ENCODE peak calls at places on chromosome 7, in eight cellular contexts. M is GM10248, I is A673, U is HCT116, A is heart right ventricle, S is GM12864, B is mammary epithelial cell, J is OCI-LY7. G is an unnamed sample.

GRCh38 chr7:69620063-69620462 is 21.8 kb downstream of the AUTS2 start:
- DNase-seq in M (no peak), I (peak), U (no peak), A (no peak), S (no peak), B (no peak), J (no peak), G (no peak)

GRCh38 chr7:150733734-150734095 is 3.5 kb upstream of the GIMAP5 start:
- DNase-seq in M (no peak), I (no peak), U (no peak), A (no peak), S (no peak), B (no peak), J (no peak), G (no peak)

GRCh38 chr7:7166318-7166717 is 16.0 kb upstream of the C1GALT1 start:
- DNase-seq in M (no peak), I (no peak), U (no peak), A (no peak), S (no peak), B (no peak), J (no peak), G (no peak)

GRCh38 chr7:138387755-138388475 is 72.1 kb upstream of the TRIM24 start:
- DNase-seq in M (no peak), I (no peak), U (no peak), A (no peak), S (no peak), B (peak), J (no peak), G (no peak)

GRCh38 chr7:10122573-10123100 is 851.0 kb upstream of the PHF14 start:
- DNase-seq in M (no peak), I (no peak), U (no peak), A (peak), S (no peak), B (no peak), J (no peak), G (no peak)

GRCh38 chr7:90409667-90410066 is 6.4 kb downstream of the CLDN12 start:
- DNase-seq in M (no peak), I (no peak), U (no peak), A (no peak), S (no peak), B (no peak), J (no peak), G (no peak)

GRCh38 chr7:47587389-47587788 is 5.5 kb upstream of the TNS3 start:
- DNase-seq in M (no peak), I (no peak), U (no peak), A (no peak), S (no peak), B (no peak), J (no peak), G (no peak)

GRCh38 chr7:114842551-114843065 is 79.3 kb upstream of the MDFIC start:
- DNase-seq in M (no peak), I (no peak), U (no peak), A (no peak), S (no peak), B (no peak), J (no peak), G (no peak)

GRCh38 chr7:27316311-27316710 is 73.7 kb downstream of the EVX1 start:
- DNase-seq in M (no peak), I (no peak), U (no peak), A (no peak), S (no peak), B (no peak), J (no peak), G (no peak)

GRCh38 chr7:148325208-148325607 is 265.4 kb upstream of the C7orf33 start:
- DNase-seq in M (no peak), I (no peak), U (no peak), A (no peak), S (no peak), B (no peak), J (no peak), G (no peak)

GRCh38 chr7:83732305-83732704 is 83.4 kb upstream of the SEMA3E start:
- DNase-seq in M (no peak), I (no peak), U (no peak), A (no peak), S (no peak), B (no peak), J (no peak), G (no peak)

GRCh38 chr7:104914427-104914826 is 99.6 kb upstream of the KMT2E start:
- DNase-seq in M (no peak), I (no peak), U (no peak), A (no peak), S (no peak), B (no peak), J (no peak), G (no peak)

GRCh38 chr7:111388912-111389311 is 173.4 kb downstream of the IMMP2L start:
- DNase-seq in M (peak), I (no peak), U (no peak), A (no peak), S (peak), B (no peak), J (no peak), G (no peak)

GRCh38 chr7:3068568-3068967 is 24.9 kb upstream of the CARD11 start:
- DNase-seq in M (peak), I (no peak), U (no peak), A (no peak), S (no peak), B (no peak), J (no peak), G (no peak)

GRCh38 chr7:111561659-111561908 is 708 bp downstream of the IMMP2L start:
- DNase-seq in M (no peak), I (no peak), U (no peak), A (no peak), S (no peak), B (no peak), J (no peak), G (no peak)

GRCh38 chr7:152424348-152425108 is 11.3 kb downstream of the KMT2C start:
- DNase-seq in M (no peak), I (no peak), U (no peak), A (no peak), S (no peak), B (peak), J (no peak), G (no peak)

GRCh38 chr7:135664046-135664589 is 1.8 kb downstream of the STMP1 start:
- DNase-seq in M (no peak), I (peak), U (no peak), A (no peak), S (no peak), B (peak), J (no peak), G (no peak)

GRCh38 chr7:100573691-100574361 is at the start of gene SAP25:
- DNase-seq in M (no peak), I (no peak), U (no peak), A (no peak), S (no peak), B (no peak), J (no peak), G (no peak)

GRCh38 chr7:30596043-30596641 is 1.5 kb downstream of the GARS1 start:
- DNase-seq in M (no peak), I (peak), U (no peak), A (no peak), S (no peak), B (peak), J (peak), G (no peak)

GRCh38 chr7:22934023-22934422 is 79.9 kb downstream of the HYCC1 start:
- DNase-seq in M (no peak), I (no peak), U (no peak), A (no peak), S (no peak), B (no peak), J (no peak), G (no peak)

GRCh38 chr7:91287685-91288084 is 23.5 kb downstream of the FZD1 start:
- DNase-seq in M (no peak), I (peak), U (no peak), A (no peak), S (no peak), B (no peak), J (no peak), G (no peak)

GRCh38 chr7:132666076-132666775 is 90.0 kb upstream of the PLXNA4 start:
- DNase-seq in M (no peak), I (no peak), U (no peak), A (no peak), S (no peak), B (peak), J (no peak), G (no peak)

GRCh38 chr7:75989726-75990388 is 4.5 kb downstream of the TMEM120A start:
- DNase-seq in M (no peak), I (no peak), U (no peak), A (peak), S (no peak), B (no peak), J (no peak), G (no peak)

GRCh38 chr7:159105066-159105780 is 39.4 kb downstream of the VIPR2 start:
- DNase-seq in M (no peak), I (no peak), U (no peak), A (no peak), S (no peak), B (no peak), J (no peak), G (no peak)

GRCh38 chr7:137930616-137931015 is 71.3 kb downstream of the CREB3L2 start:
- DNase-seq in M (no peak), I (no peak), U (no peak), A (no peak), S (no peak), B (peak), J (no peak), G (no peak)

GRCh38 chr7:156778668-156779067 is 114.3 kb downstream of the LMBR1 start:
- DNase-seq in M (no peak), I (peak), U (no peak), A (no peak), S (no peak), B (no peak), J (no peak), G (no peak)

GRCh38 chr7:128022631-128023532 is 8.4 kb downstream of the LRRC4 start:
- DNase-seq in M (no peak), I (no peak), U (no peak), A (no peak), S (no peak), B (peak), J (no peak), G (no peak)

DNA sequence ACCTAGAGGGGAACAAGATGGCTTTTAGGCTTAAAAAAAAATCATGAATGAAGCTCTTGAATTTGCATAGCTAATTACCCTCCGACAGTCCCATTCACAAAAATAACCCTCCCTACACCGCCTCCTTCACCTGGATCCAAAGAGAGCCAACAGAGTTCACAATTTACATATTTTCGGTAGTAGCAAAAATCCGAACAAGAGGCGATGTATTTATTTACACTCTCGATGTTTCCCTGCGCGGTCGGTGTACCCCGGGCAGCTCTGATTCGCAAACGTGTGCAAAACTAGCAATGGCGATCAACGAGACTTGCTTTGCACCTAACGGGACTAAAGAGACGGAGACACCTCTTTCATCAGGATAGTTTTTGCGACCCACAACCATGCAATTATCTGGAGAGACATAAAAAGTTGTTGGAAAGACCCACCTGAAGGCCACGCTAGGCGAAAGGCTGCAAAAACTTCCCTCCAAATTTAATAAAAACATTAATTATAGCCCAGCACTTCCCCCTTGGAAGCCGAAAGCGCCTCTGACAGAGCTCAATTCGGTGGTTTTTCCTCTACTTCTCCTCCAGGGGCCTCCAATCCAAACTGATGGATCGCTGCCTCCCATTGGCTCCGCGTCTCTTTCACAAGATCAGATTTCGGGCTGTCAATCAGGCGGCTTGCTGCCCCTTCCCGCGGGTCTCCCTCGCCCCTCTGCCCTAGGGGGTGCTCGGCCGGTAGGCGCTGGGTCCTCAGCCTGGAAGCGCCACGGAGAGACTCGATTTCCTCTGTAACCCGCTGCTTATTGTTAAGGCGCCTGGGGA is at the start of gene ETV1:
- DNase-seq in M (no peak), I (peak), U (no peak), A (peak), S (no peak), B (peak), J (no peak), G (peak)
- TF ChIP-seq CTCF in M (no peak), I (peak), U (no peak), A (peak), S (no peak), B (peak), J (no peak), G (peak)

DNA sequence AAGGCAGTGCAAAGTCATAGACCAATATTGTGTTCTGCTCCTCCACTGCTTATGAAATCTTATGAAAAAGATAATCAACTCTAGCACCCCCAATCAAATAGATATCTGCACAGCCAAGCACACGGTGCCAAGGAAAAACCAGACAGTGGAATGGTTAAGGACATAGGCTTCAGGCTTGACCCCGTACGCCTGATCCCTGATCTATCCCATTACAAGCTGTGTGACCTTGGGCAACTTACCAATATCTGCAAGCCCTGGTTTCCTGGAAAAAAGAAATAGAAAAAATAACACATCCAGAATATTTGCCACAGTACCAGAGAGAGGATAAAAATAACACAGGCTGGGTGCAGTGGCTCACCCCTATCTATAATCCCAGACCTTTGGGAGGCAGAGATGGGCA is 56.9 kb downstream of the GRB10 start:
- DNase-seq in M (no peak), I (no peak), U (no peak), A (no peak), S (no peak), B (no peak), J (no peak), G (no peak)
- TF ChIP-seq CTCF in M (no peak), I (no peak), U (no peak), A (no peak), S (no peak), B (no peak), J (no peak), G (no peak)

GRCh38 chr7:16926861-16927260 is 45.1 kb upstream of the AGR3 start:
- DNase-seq in M (no peak), I (no peak), U (no peak), A (no peak), S (no peak), B (no peak), J (no peak), G (no peak)

GRCh38 chr7:16925609-16926008 is 43.8 kb upstream of the AGR3 start:
- DNase-seq in M (no peak), I (no peak), U (no peak), A (no peak), S (no peak), B (no peak), J (no peak), G (no peak)

GRCh38 chr7:16923019-16923418 is 41.2 kb upstream of the AGR3 start:
- DNase-seq in M (no peak), I (no peak), U (no peak), A (no peak), S (no peak), B (no peak), J (no peak), G (no peak)

GRCh38 chr7:16929146-16929762 is 47.5 kb upstream of the AGR3 start:
- DNase-seq in M (no peak), I (no peak), U (no peak), A (no peak), S (peak), B (no peak), J (peak), G (no peak)

DNA sequence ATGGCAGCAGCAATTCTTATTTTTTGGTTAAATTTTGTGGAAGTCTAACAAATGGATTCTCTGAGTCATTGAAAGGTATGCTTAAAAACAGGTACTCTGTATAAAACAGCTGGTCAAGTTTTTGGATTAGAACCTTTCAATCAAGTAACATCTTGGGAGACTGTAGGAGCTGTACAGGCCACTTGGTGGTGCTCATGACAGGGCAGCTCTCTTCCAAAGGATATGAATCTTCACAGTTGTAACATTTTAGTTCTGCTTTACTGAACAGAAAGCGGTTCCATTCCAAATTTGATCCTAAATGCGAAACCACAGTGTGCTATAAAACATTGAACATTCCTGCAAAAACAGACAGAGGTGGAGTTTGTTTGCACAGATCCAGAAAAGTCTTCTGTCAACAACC is 44.5 kb upstream of the AGR3 start:
- DNase-seq in M (no peak), I (peak), U (peak), A (peak), S (no peak), B (peak), J (peak), G (peak)
- TF ChIP-seq CTCF in M (peak), I (peak), U (peak), A (peak), S (peak), B (peak), J (peak), G (peak)

GRCh38 chr7:43926193-43927043 is at the start of gene UBE2D4:
- DNase-seq in M (peak), I (peak), U (peak), A (peak), S (peak), B (peak), J (peak), G (peak)
- TF ChIP-seq CTCF in M (no peak), I (no peak), U (no peak), A (peak), S (no peak), B (peak), J (no peak), G (no peak)

DNA sequence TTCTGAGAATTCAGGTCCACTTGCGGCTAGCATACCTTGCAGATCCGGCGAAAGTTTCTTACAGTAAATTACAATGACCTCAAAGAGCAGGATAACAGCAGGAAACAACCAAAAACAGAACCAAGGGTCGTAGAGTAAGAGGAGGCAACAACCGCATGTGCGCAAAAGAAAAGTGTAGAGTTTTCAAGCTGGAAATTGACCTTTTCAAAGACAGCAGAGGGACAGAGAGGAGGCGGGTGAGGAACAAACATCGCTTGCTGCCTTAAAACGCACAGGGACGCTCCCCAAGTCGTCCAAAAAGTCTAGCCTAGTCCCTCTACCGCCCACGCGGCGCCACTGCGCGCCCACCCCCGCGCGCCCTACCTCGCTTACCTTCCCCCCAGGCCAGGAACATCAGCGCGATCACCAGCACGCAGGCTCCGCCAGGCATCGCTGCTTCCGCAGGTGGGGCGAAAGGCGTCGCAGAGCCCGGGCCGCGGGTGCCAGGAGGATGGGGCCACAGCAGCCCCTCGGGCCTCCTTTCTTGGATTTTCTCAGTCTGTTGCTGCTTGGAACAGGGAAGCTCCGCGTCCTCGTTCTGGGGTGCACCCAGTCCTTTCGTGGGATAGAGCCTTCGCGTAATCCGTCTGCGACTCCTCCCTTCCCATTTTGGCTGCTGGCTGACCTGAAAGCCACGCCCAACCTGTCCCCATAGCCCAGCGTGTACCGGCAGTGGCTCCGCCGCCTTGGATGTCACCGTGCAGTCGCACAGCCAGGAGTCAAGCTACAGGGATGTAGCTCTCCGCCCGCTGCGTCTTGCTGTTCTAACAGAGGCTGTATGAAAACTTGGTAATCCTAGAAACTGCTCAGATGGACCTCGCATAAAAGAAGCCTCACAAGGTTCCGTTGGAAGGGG is at the start of gene VWDE:
- DNase-seq in M (peak), I (peak), U (peak), A (no peak), S (no peak), B (peak), J (no peak), G (no peak)
- TF ChIP-seq CTCF in M (no peak), I (peak), U (peak), A (no peak), S (no peak), B (peak), J (no peak), G (no peak)

DNA sequence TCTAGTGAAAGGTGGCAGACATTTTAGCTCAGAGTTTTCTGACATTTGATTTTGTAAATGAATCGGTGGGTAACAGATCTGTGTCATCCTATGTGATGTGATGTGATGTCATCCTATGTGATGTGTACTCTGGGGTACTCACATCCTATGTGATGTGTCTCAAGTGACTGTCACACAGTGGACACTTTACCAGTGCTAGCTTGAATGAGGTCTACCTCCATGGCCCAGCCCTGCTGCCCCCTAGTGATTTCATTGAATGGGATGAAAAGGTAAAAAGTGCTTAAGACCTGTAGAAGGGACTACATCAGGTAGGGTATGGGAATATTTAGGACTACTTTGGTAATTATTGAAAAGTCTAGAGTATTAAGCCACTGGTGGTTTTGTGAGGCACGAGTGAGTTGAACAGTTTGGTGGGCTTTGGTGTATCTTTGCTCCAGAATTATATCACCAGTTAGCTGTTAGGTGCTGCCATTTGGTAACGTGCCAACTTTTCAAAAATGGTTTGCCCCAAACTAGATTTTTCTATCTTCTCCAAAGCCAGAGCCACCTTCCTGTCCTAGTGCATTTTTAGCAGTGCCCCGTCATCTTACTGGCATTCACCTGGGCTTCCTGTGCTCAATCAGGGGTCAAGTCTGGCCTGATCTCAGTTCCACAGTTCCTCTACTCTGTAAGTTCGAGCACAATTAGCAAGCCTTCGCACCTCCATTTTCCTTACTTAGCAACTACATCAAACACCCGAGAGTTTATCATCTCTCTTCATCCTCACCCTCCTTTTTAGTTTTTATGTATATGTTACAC is 9.7 kb downstream of the EIF4H start:
- DNase-seq in M (no peak), I (no peak), U (no peak), A (no peak), S (no peak), B (no peak), J (peak), G (no peak)
- TF ChIP-seq CTCF in M (peak), I (peak), U (peak), A (peak), S (peak), B (peak), J (peak), G (no peak)